ENCODE peak calls at places on chromosomes 2 and 18, in six cellular contexts. W, N, U, J, P and L are unnamed samples.

GRCh38 chr2:98924910-98925309 is 11.1 kb downstream of the CRACDL start:
- DNase-seq in N (no peak), J (no peak), U (no peak), P (no peak), W (no peak), L (no peak)

GRCh38 chr2:164747786-164748433 is 93.7 kb downstream of the COBLL1 start:
- DNase-seq in J (no peak), P (no peak), N (no peak), W (no peak), U (no peak), L (no peak)

GRCh38 chr2:171824086-171824485 is 70.0 kb downstream of the SLC25A12 start:
- DNase-seq in N (no peak), J (no peak), U (no peak), P (no peak), W (no peak), L (no peak)

GRCh38 chr2:178804791-178805190 is 2.4 kb downstream of the TTN start:
- DNase-seq in N (no peak), J (no peak), U (no peak), P (peak; percentile 18), W (peak; percentile 38), L (peak; percentile 36)

GRCh38 chr18:53380063-53380639 is 844.3 kb downstream of the MBD2 start:
- DNase-seq in N (no peak), P (peak; percentile 60), W (peak; percentile 15), U (no peak), J (no peak), L (no peak)

GRCh38 chr18:30675905-30676620 is 366.5 kb downstream of the DSC3 start:
- DNase-seq in J (no peak), U (no peak), W (no peak), N (no peak), P (no peak), L (no peak)

GRCh38 chr2:102082591-102083586 is 59.7 kb upstream of the IL1R1 start:
- DNase-seq in U (no peak), N (no peak), W (peak; percentile 83), P (peak; percentile 80), J (no peak), L (no peak)

GRCh38 chr2:199629301-199629700 is 171.6 kb upstream of the SATB2 start:
- DNase-seq in J (no peak), N (no peak), P (no peak), U (no peak), W (no peak), L (no peak)

GRCh38 chr18:56490942-56491341 is 147.4 kb downstream of the TXNL1 start:
- DNase-seq in W (no peak), N (no peak), J (no peak), U (no peak), P (no peak), L (no peak)

GRCh38 chr2:19785432-19785831 is 116.4 kb downstream of the TTC32 start:
- DNase-seq in W (no peak), P (no peak), N (no peak), U (no peak), J (no peak), L (no peak)